ENCODE peak calls at places on chromosomes 3 and 15, in seven cellular contexts. X is CD14-positive monocyte; T is SJCRH30; P is ELR; Z is upper lobe of right lung; F is activated CD4-positive, alpha-beta T cell treated with anti-CD3 and anti-CD28 coated beads, Interleukin-2, amount 50 U/mL, for 1 hour; O is activated naive CD4-positive, alpha-beta T cell treated with anti-CD3 and anti-CD28 coated beads for 36 hours. K is an unnamed sample.

GRCh38 chr15:32669870-32670623 is 28.5 kb downstream of the SCG5 start:
- DNase-seq in X (no peak), T (peak; percentile 87), P (peak; percentile 61), Z (no peak), F (no peak), O (no peak), K (peak; percentile 45)

GRCh38 chr3:189567772-189568420 is 63.3 kb upstream of the TP63 start:
- DNase-seq in X (no peak), T (no peak), P (no peak), Z (no peak), F (no peak), O (no peak), K (no peak)

GRCh38 chr15:55343168-55343567 is 24.1 kb downstream of the PIGB start:
- DNase-seq in X (no peak), T (no peak), P (no peak), Z (no peak), F (no peak), O (no peak), K (no peak)

GRCh38 chr3:146035366-146035765 is 125.6 kb downstream of the PLOD2 start:
- DNase-seq in X (no peak), T (no peak), P (peak; percentile 34), Z (no peak), F (no peak), O (no peak), K (no peak)

GRCh38 chr3:113205481-113205880 is 5.9 kb upstream of the BOC start:
- DNase-seq in X (no peak), T (no peak), P (no peak), Z (no peak), F (no peak), O (no peak), K (no peak)

GRCh38 chr15:70356062-70356860 is 258.5 kb upstream of the TLE3 start:
- DNase-seq in X (peak; percentile 14), T (no peak), P (no peak), Z (peak; percentile 67), F (no peak), O (no peak), K (no peak)

GRCh38 chr3:181695661-181696491 is 15.8 kb upstream of the SOX2 start:
- DNase-seq in X (no peak), T (no peak), P (no peak), Z (no peak), F (no peak), O (no peak), K (no peak)

GRCh38 chr3:173007079-173007723 is 133.8 kb downstream of the SPATA16 start:
- DNase-seq in X (no peak), T (no peak), P (no peak), Z (no peak), F (no peak), O (no peak), K (no peak)

GRCh38 chr15:51121118-51121517 is 26.4 kb upstream of the TNFAIP8L3 start:
- DNase-seq in X (peak; percentile 74), T (no peak), P (peak; percentile 96), Z (no peak), F (no peak), O (peak; percentile 26), K (no peak)

GRCh38 chr3:113536627-113537101 is 4.3 kb downstream of the SIDT1 start:
- DNase-seq in X (no peak), T (peak; percentile 85), P (peak; percentile 68), Z (no peak), F (no peak), O (no peak), K (no peak)

GRCh38 chr3:45043715-45044299 is 17.7 kb downstream of the CLEC3B start:
- DNase-seq in X (no peak), T (peak; percentile 25), P (peak; percentile 88), Z (no peak), F (no peak), O (no peak), K (no peak)

GRCh38 chr3:90010341-90010740 is 902.9 kb downstream of the EPHA3 start:
- DNase-seq in X (no peak), T (peak; percentile 35), P (no peak), Z (no peak), F (no peak), O (no peak), K (no peak)

K was measured in neural crest cell.